ENCODE peak calls at places on chromosomes 12 and 14, in four cellular contexts. One of them, this sample, is unnamed.
A peak's percentile ranks its signal among the peaks of the same experiment; 100 is the strongest.

GRCh38 chr14:95442016-95442632 is 74.3 kb downstream of the SYNE3 start:
- ATAC-seq in aorta: no peak
- ATAC-seq in activated T-cell treated with anti-CD3 and anti-CD28 coated beads, Interleukin-2, amount 50 U/mL, for 4 hours: no peak
- ATAC-seq in sciatic nerve: no peak
- ATAC-seq in this sample: peak; percentile 10

GRCh38 chr12:131944601-131945251 is 5.0 kb upstream of the EP400 start:
- ATAC-seq in aorta: no peak
- ATAC-seq in sciatic nerve: no peak
- ATAC-seq in activated T-cell treated with anti-CD3 and anti-CD28 coated beads, Interleukin-2, amount 50 U/mL, for 4 hours: no peak
- ATAC-seq in this sample: no peak

GRCh38 chr14:32379447-32379846 is 50.3 kb downstream of the AKAP6 start:
- ATAC-seq in sciatic nerve: no peak
- ATAC-seq in activated T-cell treated with anti-CD3 and anti-CD28 coated beads, Interleukin-2, amount 50 U/mL, for 4 hours: no peak
- ATAC-seq in aorta: no peak
- ATAC-seq in this sample: no peak

GRCh38 chr14:71289536-71289935 is 382.3 kb downstream of the PCNX1 start:
- ATAC-seq in aorta: no peak
- ATAC-seq in sciatic nerve: no peak
- ATAC-seq in activated T-cell treated with anti-CD3 and anti-CD28 coated beads, Interleukin-2, amount 50 U/mL, for 4 hours: no peak
- ATAC-seq in this sample: peak; percentile 31

GRCh38 chr14:93023039-93023438 is 92.7 kb downstream of the ITPK1 start:
- ATAC-seq in sciatic nerve: no peak
- ATAC-seq in aorta: no peak
- ATAC-seq in activated T-cell treated with anti-CD3 and anti-CD28 coated beads, Interleukin-2, amount 50 U/mL, for 4 hours: no peak
- ATAC-seq in this sample: peak; percentile 50

GRCh38 chr14:89266754-89267153 is 150.3 kb downstream of the FOXN3 start:
- ATAC-seq in activated T-cell treated with anti-CD3 and anti-CD28 coated beads, Interleukin-2, amount 50 U/mL, for 4 hours: no peak
- ATAC-seq in sciatic nerve: no peak
- ATAC-seq in aorta: no peak
- ATAC-seq in this sample: no peak

GRCh38 chr12:26378721-26379120 is 183.3 kb downstream of the SSPN start:
- ATAC-seq in aorta: no peak
- ATAC-seq in activated T-cell treated with anti-CD3 and anti-CD28 coated beads, Interleukin-2, amount 50 U/mL, for 4 hours: no peak
- ATAC-seq in sciatic nerve: peak; percentile 55
- ATAC-seq in this sample: no peak

GRCh38 chr12:132858727-132859266 is 28.6 kb downstream of the CHFR start:
- ATAC-seq in activated T-cell treated with anti-CD3 and anti-CD28 coated beads, Interleukin-2, amount 50 U/mL, for 4 hours: no peak
- ATAC-seq in sciatic nerve: no peak
- ATAC-seq in aorta: no peak
- ATAC-seq in this sample: no peak

GRCh38 chr12:113396828-113397496 is 6.7 kb downstream of the SDS start:
- ATAC-seq in activated T-cell treated with anti-CD3 and anti-CD28 coated beads, Interleukin-2, amount 50 U/mL, for 4 hours: no peak
- ATAC-seq in sciatic nerve: no peak
- ATAC-seq in aorta: no peak
- ATAC-seq in this sample: no peak

GRCh38 chr12:2477009-2477766 is 317.6 kb upstream of the FKBP4 start:
- ATAC-seq in activated T-cell treated with anti-CD3 and anti-CD28 coated beads, Interleukin-2, amount 50 U/mL, for 4 hours: peak; percentile 54
- ATAC-seq in aorta: no peak
- ATAC-seq in sciatic nerve: no peak
- ATAC-seq in this sample: peak; percentile 94

GRCh38 chr12:69908208-69908607 is 83.2 kb downstream of the MYRFL start:
- ATAC-seq in sciatic nerve: peak; percentile 9
- ATAC-seq in activated T-cell treated with anti-CD3 and anti-CD28 coated beads, Interleukin-2, amount 50 U/mL, for 4 hours: no peak
- ATAC-seq in aorta: peak; percentile 45
- ATAC-seq in this sample: no peak

GRCh38 chr12:103013741-103014140 is 56.3 kb downstream of the ASCL1 start:
- ATAC-seq in activated T-cell treated with anti-CD3 and anti-CD28 coated beads, Interleukin-2, amount 50 U/mL, for 4 hours: no peak
- ATAC-seq in sciatic nerve: peak; percentile 22
- ATAC-seq in aorta: no peak
- ATAC-seq in this sample: no peak

GRCh38 chr14:92770454-92770853 is 22.0 kb upstream of the LGMN start:
- ATAC-seq in activated T-cell treated with anti-CD3 and anti-CD28 coated beads, Interleukin-2, amount 50 U/mL, for 4 hours: peak; percentile 36
- ATAC-seq in sciatic nerve: peak; percentile 28
- ATAC-seq in aorta: no peak
- ATAC-seq in this sample: peak; percentile 49

GRCh38 chr14:56534656-56535055 is 44.9 kb upstream of the TMEM260 start:
- ATAC-seq in sciatic nerve: no peak
- ATAC-seq in activated T-cell treated with anti-CD3 and anti-CD28 coated beads, Interleukin-2, amount 50 U/mL, for 4 hours: no peak
- ATAC-seq in aorta: no peak
- ATAC-seq in this sample: no peak

GRCh38 chr12:30732954-30733637 is 21.7 kb downstream of the CAPRIN2 start:
- ATAC-seq in aorta: no peak
- ATAC-seq in sciatic nerve: no peak
- ATAC-seq in activated T-cell treated with anti-CD3 and anti-CD28 coated beads, Interleukin-2, amount 50 U/mL, for 4 hours: no peak
- ATAC-seq in this sample: no peak

GRCh38 chr12:32488132-32488531 is 88.8 kb downstream of the FGD4 start:
- ATAC-seq in aorta: no peak
- ATAC-seq in activated T-cell treated with anti-CD3 and anti-CD28 coated beads, Interleukin-2, amount 50 U/mL, for 4 hours: no peak
- ATAC-seq in sciatic nerve: no peak
- ATAC-seq in this sample: no peak

GRCh38 chr12:1217191-1217949 is 226.3 kb downstream of the ERC1 start:
- ATAC-seq in activated T-cell treated with anti-CD3 and anti-CD28 coated beads, Interleukin-2, amount 50 U/mL, for 4 hours: no peak
- ATAC-seq in sciatic nerve: peak; percentile 92
- ATAC-seq in aorta: peak; percentile 84
- ATAC-seq in this sample: peak; percentile 20

GRCh38 chr14:30251557-30252100 is 307.3 kb upstream of the G2E3 start:
- ATAC-seq in aorta: no peak
- ATAC-seq in activated T-cell treated with anti-CD3 and anti-CD28 coated beads, Interleukin-2, amount 50 U/mL, for 4 hours: no peak
- ATAC-seq in sciatic nerve: no peak
- ATAC-seq in this sample: no peak

GRCh38 chr12:10633541-10633940 is 20.1 kb upstream of the MAGOHB start:
- ATAC-seq in activated T-cell treated with anti-CD3 and anti-CD28 coated beads, Interleukin-2, amount 50 U/mL, for 4 hours: no peak
- ATAC-seq in aorta: no peak
- ATAC-seq in sciatic nerve: no peak
- ATAC-seq in this sample: no peak

GRCh38 chr12:20212658-20213387 is 155.5 kb upstream of the PDE3A start:
- ATAC-seq in activated T-cell treated with anti-CD3 and anti-CD28 coated beads, Interleukin-2, amount 50 U/mL, for 4 hours: no peak
- ATAC-seq in sciatic nerve: peak; percentile 98
- ATAC-seq in aorta: peak; percentile 96
- ATAC-seq in this sample: no peak

GRCh38 chr12:114425031-114425626 is 19.2 kb upstream of the TBX5 start:
- ATAC-seq in aorta: no peak
- ATAC-seq in activated T-cell treated with anti-CD3 and anti-CD28 coated beads, Interleukin-2, amount 50 U/mL, for 4 hours: no peak
- ATAC-seq in sciatic nerve: no peak
- ATAC-seq in this sample: no peak

GRCh38 chr12:124475295-124476010 is 92.0 kb downstream of the NCOR2 start:
- ATAC-seq in activated T-cell treated with anti-CD3 and anti-CD28 coated beads, Interleukin-2, amount 50 U/mL, for 4 hours: no peak
- ATAC-seq in sciatic nerve: no peak
- ATAC-seq in aorta: no peak
- ATAC-seq in this sample: no peak

GRCh38 chr14:100988011-100988410 is 84.5 kb upstream of the RTL1 start:
- ATAC-seq in activated T-cell treated with anti-CD3 and anti-CD28 coated beads, Interleukin-2, amount 50 U/mL, for 4 hours: no peak
- ATAC-seq in sciatic nerve: no peak
- ATAC-seq in aorta: no peak
- ATAC-seq in this sample: no peak

GRCh38 chr12:77060136-77060882 is 5.1 kb downstream of the E2F7 start:
- ATAC-seq in aorta: no peak
- ATAC-seq in sciatic nerve: no peak
- ATAC-seq in activated T-cell treated with anti-CD3 and anti-CD28 coated beads, Interleukin-2, amount 50 U/mL, for 4 hours: no peak
- ATAC-seq in this sample: no peak

GRCh38 chr12:47947273-47947672 is 16.1 kb upstream of the TMEM106C start:
- ATAC-seq in sciatic nerve: no peak
- ATAC-seq in activated T-cell treated with anti-CD3 and anti-CD28 coated beads, Interleukin-2, amount 50 U/mL, for 4 hours: no peak
- ATAC-seq in aorta: no peak
- ATAC-seq in this sample: no peak

GRCh38 chr14:101254805-101255764 is 306.2 kb upstream of the DIO3 start:
- ATAC-seq in aorta: peak; percentile 67
- ATAC-seq in activated T-cell treated with anti-CD3 and anti-CD28 coated beads, Interleukin-2, amount 50 U/mL, for 4 hours: no peak
- ATAC-seq in sciatic nerve: peak; percentile 82
- ATAC-seq in this sample: no peak

GRCh38 chr14:99754141-99755067 is 38.8 kb upstream of the EML1 start:
- ATAC-seq in aorta: no peak
- ATAC-seq in activated T-cell treated with anti-CD3 and anti-CD28 coated beads, Interleukin-2, amount 50 U/mL, for 4 hours: peak; percentile 59
- ATAC-seq in sciatic nerve: no peak
- ATAC-seq in this sample: peak; percentile 76

GRCh38 chr12:113056381-113056630 is 224 bp upstream of the DTX1 start:
- ATAC-seq in aorta: no peak
- ATAC-seq in activated T-cell treated with anti-CD3 and anti-CD28 coated beads, Interleukin-2, amount 50 U/mL, for 4 hours: no peak
- ATAC-seq in sciatic nerve: no peak
- ATAC-seq in this sample: no peak

GRCh38 chr12:48668996-48669395 is 13.0 kb downstream of the KANSL2 start:
- ATAC-seq in aorta: no peak
- ATAC-seq in activated T-cell treated with anti-CD3 and anti-CD28 coated beads, Interleukin-2, amount 50 U/mL, for 4 hours: no peak
- ATAC-seq in sciatic nerve: no peak
- ATAC-seq in this sample: no peak

GRCh38 chr12:106582661-106583577 is at the start of gene RFX4:
- ATAC-seq in activated T-cell treated with anti-CD3 and anti-CD28 coated beads, Interleukin-2, amount 50 U/mL, for 4 hours: no peak
- ATAC-seq in sciatic nerve: no peak
- ATAC-seq in aorta: no peak
- ATAC-seq in this sample: no peak

GRCh38 chr12:1805441-1806081 is 14.8 kb upstream of the LRTM2 start:
- ATAC-seq in activated T-cell treated with anti-CD3 and anti-CD28 coated beads, Interleukin-2, amount 50 U/mL, for 4 hours: no peak
- ATAC-seq in aorta: no peak
- ATAC-seq in sciatic nerve: no peak
- ATAC-seq in this sample: no peak

GRCh38 chr14:104885031-104885972 is 20.2 kb downstream of the CEP170B start:
- ATAC-seq in activated T-cell treated with anti-CD3 and anti-CD28 coated beads, Interleukin-2, amount 50 U/mL, for 4 hours: no peak
- ATAC-seq in aorta: no peak
- ATAC-seq in sciatic nerve: no peak
- ATAC-seq in this sample: no peak

This sample was measured in activated T-helper 17 cell treated with anti-CD3 and anti-CD28 coated beads, Interleukin-2, amount 50 U/mL, for 72 hours.